ENCODE peak calls at places on chromosomes 1 and 21, in four cellular contexts. Z is PC-9, U is stomach, H is heart right ventricle. S is an unnamed sample.

GRCh38 chr1:44405804-44406743 is 1.0 kb downstream of the RNF220 start:
- DNase-seq in Z (peak; percentile 30), U (no peak), H (no peak), S (no peak)

GRCh38 chr1:99756598-99756997 is 9.8 kb downstream of the FRRS1 start:
- DNase-seq in H (no peak), Z (no peak), U (no peak), S (peak; percentile 56)

GRCh38 chr1:34460193-34460592 is 283.5 kb downstream of the C1orf94 start:
- DNase-seq in H (no peak), U (peak; percentile 33), Z (peak; percentile 9), S (no peak)

GRCh38 chr21:29133796-29134195 is 3.4 kb downstream of the MAP3K7CL start:
- DNase-seq in Z (no peak), H (no peak), U (no peak), S (no peak)

GRCh38 chr1:9031484-9032259 is 5.4 kb upstream of the SLC2A7 start:
- DNase-seq in U (no peak), Z (no peak), H (peak; percentile 54), S (no peak)

GRCh38 chr1:93963585-93963984 is 54.4 kb upstream of the GCLM start:
- DNase-seq in H (no peak), U (no peak), Z (peak; percentile 64), S (no peak)

GRCh38 chr21:18801468-18801867 is 397.9 kb upstream of the TMPRSS15 start:
- DNase-seq in U (peak; percentile 27), H (no peak), Z (no peak), S (no peak)

GRCh38 chr21:43797415-43797814 is 8.0 kb downstream of the RRP1 start:
- DNase-seq in U (no peak), Z (no peak), H (no peak), S (no peak)

GRCh38 chr1:232767381-232768074 is 37.7 kb upstream of the MAP10 start:
- DNase-seq in U (peak; percentile 49), H (no peak), Z (no peak), S (peak; percentile 26)

GRCh38 chr1:2999138-2999537 is 22.1 kb upstream of the ACTRT2 start:
- DNase-seq in U (no peak), Z (no peak), H (no peak), S (no peak)

GRCh38 chr1:110961902-110962301 is 1.8 kb downstream of the LRIF1 start:
- DNase-seq in Z (no peak), U (no peak), H (no peak), S (no peak)
- H3K4me3 ChIP-seq in Z (peak overlapping the region; percentile 85), U (no peak overlapping the region), H (no peak overlapping the region), S (peak overlapping the region; percentile 3)

DNA sequence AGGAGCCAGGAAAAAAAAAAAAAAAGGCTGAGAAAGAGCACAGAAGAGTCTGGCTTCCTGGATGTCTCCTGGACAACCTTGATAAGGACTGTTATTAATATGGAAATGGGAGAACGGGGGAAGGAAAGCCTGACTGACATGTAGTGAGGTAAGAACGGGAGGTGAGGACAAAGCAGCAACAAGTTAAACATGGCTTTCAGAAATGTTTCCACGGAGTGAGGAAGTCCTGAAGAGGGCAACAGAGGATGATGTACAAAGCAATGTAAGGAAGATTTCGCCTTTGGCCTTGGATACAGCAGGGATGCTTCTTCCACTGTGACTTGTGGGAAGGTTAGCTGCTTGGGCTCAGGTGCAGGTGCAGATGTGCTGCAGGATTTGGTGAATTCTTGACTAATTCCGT is 11.9 kb upstream of the NIBAN1 start:
- DNase-seq in Z (no peak), H (no peak), U (no peak), S (no peak)
- TF ChIP-seq CTCF in Z (no peak), H (no peak), U (no peak), S (peak; percentile 43)

GRCh38 chr21:46237474-46237873 is 8.9 kb upstream of the LSS start:
- DNase-seq in Z (no peak), H (no peak), U (no peak), S (no peak)

GRCh38 chr21:46229923-46230260 is 1.3 kb upstream of the LSS start:
- DNase-seq in U (no peak), H (no peak), Z (no peak), S (no peak)

GRCh38 chr21:46229133-46229922 is 754 bp upstream of the LSS start:
- DNase-seq in U (no peak), Z (no peak), H (no peak), S (no peak)

GRCh38 chr21:46239817-46240325 is 11.3 kb upstream of the LSS start:
- DNase-seq in Z (no peak), H (no peak), U (no peak), S (no peak)

DNA sequence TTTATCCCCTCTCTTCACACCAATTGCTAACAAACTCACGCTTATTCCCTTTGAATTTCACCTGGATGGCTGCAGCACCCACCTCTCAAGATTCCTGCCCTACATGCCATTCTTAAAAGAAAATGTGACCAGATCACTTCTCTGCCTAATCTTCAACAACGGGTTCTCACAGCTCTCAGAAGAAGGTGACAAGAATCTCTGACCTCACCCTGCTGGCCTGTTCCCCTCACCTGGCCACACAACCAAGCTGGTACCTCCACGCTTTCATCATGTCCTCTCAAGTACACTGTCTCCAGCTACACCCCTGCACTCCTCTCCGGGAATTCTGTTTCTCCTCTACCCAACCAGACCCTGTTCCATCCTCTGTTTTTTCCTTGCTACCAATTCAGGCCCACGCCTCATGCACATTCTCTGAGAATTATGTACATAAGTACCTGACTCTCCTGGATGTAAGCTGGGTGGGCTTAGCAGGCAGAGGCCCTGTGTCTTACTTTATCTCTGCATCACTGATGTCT is 5.9 kb upstream of the LSS start:
- DNase-seq in Z (no peak), U (no peak), H (no peak), S (no peak)
- H3K36me3 ChIP-seq in Z (peaks cover 6% of the 10 kb centered on the region), U (peaks cover 56% of the 10 kb centered on the region), H (peaks cover 20% of the 10 kb centered on the region), S (peaks cover 12% of the 10 kb centered on the region)

GRCh38 chr1:47417129-47418044 is 1.3 kb downstream of the FOXE3 start:
- DNase-seq in Z (no peak), U (no peak), H (no peak), S (no peak)
- H3K4me3 ChIP-seq in Z (no peak overlapping the region), U (peak overlapping the region; percentile 31), H (no peak overlapping the region), S (no peak overlapping the region)

DNA sequence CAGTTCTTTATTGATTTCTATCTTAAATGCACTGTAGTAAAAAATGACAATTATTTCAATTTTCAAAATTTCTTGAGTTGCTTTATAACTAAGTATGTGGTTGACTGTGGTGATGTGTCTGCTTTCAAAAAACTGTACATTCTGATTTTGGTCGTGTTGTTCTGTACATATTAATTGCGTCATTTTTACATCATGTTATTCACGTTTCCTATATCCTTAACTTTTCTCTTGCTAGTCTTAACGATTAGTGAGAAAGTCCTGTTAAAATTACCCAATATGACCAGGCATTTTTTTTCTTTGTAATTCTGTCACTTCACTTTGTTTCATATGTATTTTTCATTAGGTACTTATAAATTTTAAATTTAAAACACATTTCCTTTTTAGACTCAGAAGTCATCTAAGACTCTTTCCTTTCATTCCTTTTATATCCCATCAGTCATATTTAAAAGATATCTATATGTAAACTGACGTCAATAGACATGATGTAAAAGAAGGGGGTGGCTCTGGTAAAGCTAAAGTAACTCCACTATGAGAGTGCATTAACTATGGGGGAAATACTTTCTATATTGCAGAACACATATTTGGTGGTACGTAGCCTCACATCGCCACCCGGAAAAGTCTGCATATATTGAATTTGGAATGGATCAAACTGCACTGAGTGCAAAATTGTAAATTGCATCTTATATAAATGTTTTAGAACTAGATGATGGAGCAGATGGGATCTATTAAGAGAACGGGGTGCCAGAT is 1.1 kb upstream of the COA6 start:
- DNase-seq in H (no peak), Z (no peak), U (no peak), S (no peak)
- TF ChIP-seq CTCF in H (no peak), Z (no peak), U (no peak), S (no peak)

DNA sequence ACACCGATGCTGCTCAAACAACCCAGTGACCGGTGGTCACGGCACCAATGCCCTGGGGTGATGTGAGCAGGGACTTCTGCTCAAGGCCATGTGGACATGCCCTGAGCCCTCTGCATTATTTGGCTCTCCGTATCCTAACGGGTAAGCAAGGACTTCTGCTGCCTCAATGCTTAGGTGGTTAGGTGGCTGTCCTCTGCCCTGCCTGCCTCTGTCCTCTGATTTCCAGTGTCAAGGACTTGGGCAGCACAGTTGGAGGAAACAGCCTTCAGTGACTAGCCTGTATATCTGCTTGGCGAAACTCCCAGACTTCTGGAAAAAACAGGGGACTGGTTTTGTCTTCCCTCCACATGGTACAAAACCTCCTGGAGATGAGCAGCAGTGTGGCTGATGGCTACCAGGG is 34.5 kb downstream of the DNAJC11 start:
- DNase-seq in H (peak; percentile 62), U (no peak), Z (no peak), S (no peak)
- H3K36me3 ChIP-seq in H (no peaks in the 10 kb centered on the region), U (peaks cover 66% of the 10 kb centered on the region), Z (no peaks in the 10 kb centered on the region), S (peaks cover 8% of the 10 kb centered on the region)

GRCh38 chr1:59007429-59007819 is 223.6 kb upstream of the JUN start:
- DNase-seq in U (no peak), H (no peak), Z (no peak), S (no peak)
- H3K4me3 ChIP-seq in U (no peak overlapping the region), H (no peak overlapping the region), Z (no peak overlapping the region), S (no peak overlapping the region)